ENCODE peak calls at places on chromosomes 3 and 15, in four cellular contexts. N is T47D; E is hypothalamus; C is natural killer cell treated with Interleukin-12 subunit alpha and Interleukin-12 subunit beta and Interleukin-15 and Interleukin-18, amount 100 ng/mL, for 72 hours. M is an unnamed sample.

GRCh38 chr3:195238626-195239118 is 32.3 kb downstream of the XXYLT1 start:
- DNase-seq in N (no peak), E (no peak), C (no peak), M (no peak)

GRCh38 chr3:147620906-147621305 is 211.7 kb downstream of the ZIC1 start:
- DNase-seq in N (no peak), E (no peak), C (no peak), M (no peak)

GRCh38 chr3:66397745-66398144 is 103.1 kb downstream of the LRIG1 start:
- DNase-seq in N (no peak), E (no peak), C (no peak), M (no peak)

GRCh38 chr3:8769088-8769822 is at the start of gene OXTR:
- DNase-seq in N (peak; percentile 84), E (no peak), C (peak; percentile 73), M (no peak)

GRCh38 chr3:56610669-56611335 is 53.8 kb downstream of the CCDC66 start:
- DNase-seq in N (no peak), E (no peak), C (no peak), M (no peak)

GRCh38 chr3:73192036-73192738 is 130.7 kb downstream of the EBLN2 start:
- DNase-seq in N (no peak), E (no peak), C (no peak), M (no peak)

GRCh38 chr3:156509209-156510174 is 45.4 kb downstream of the SSR3 start:
- DNase-seq in N (peak; percentile 65), E (no peak), C (no peak), M (peak; percentile 30)

GRCh38 chr15:36498922-36499321 is 80.5 kb upstream of the CDIN1 start:
- DNase-seq in N (no peak), E (no peak), C (no peak), M (no peak)

GRCh38 chr3:14885307-14885706 is 62.1 kb upstream of the NR2C2 start:
- DNase-seq in N (no peak), E (no peak), C (no peak), M (no peak)

GRCh38 chr3:160765211-160765610 is 9.2 kb downstream of the PPM1L start:
- DNase-seq in N (no peak), E (no peak), C (no peak), M (no peak)

M was measured in LNCaP clone FGC.